ENCODE peak calls at places on chromosomes 2 and 18, in nine cellular contexts. I is psoas muscle; C is GM23248; G is pancreas; A is effector memory CD4-positive, alpha-beta T cell; K is IMR-90; R is lower lobe of right lung; V is adipocyte; N is colonic mucosa. D is an unnamed sample. For H3K4me1 and H3K36me3, the result is how much of the 10 kb centered on the place peaks cover.

GRCh38 chr2:237154894-237155851 is 69.5 kb downstream of the COPS8 start:
- DNase-seq in I (no peak), C (no peak), G (no peak), A (no peak), K (no peak), R (no peak), V (no peak), N (no peak), D (no peak)

GRCh38 chr18:43303376-43303775 is 26.1 kb upstream of the SYT4 start:
- DNase-seq in I (no peak), C (no peak), G (no peak), A (no peak), K (no peak), R (no peak), V (no peak), N (no peak), D (no peak)

GRCh38 chr18:37537868-37538525 is 27.6 kb downstream of the CELF4 start:
- DNase-seq in I (peak), C (peak), G (peak), A (no peak), K (peak), R (peak), V (peak), N (peak), D (peak)

GRCh38 chr2:100395532-100396350 is 21.7 kb downstream of the CHST10 start:
- DNase-seq in I (no peak), C (no peak), G (no peak), A (no peak), K (no peak), R (no peak), V (no peak), N (no peak), D (no peak)

GRCh38 chr2:2798337-2798736 is 467.3 kb upstream of the MYT1L start:
- DNase-seq in I (no peak), C (no peak), G (no peak), A (no peak), K (no peak), R (no peak), V (no peak), N (no peak), D (no peak)

GRCh38 chr2:61882850-61883249 is 5.6 kb downstream of the CCT4 start:
- DNase-seq in I (no peak), C (no peak), G (no peak), A (no peak), K (no peak), R (no peak), V (no peak), N (no peak), D (no peak)

GRCh38 chr2:18435425-18436037 is 124.9 kb downstream of the RDH14 start:
- DNase-seq in I (no peak), C (peak), G (no peak), A (no peak), K (peak), R (no peak), V (peak), N (peak), D (peak)

GRCh38 chr18:40583671-40584070 is 1371.4 kb upstream of the PIK3C3 start:
- DNase-seq in I (no peak), C (no peak), G (peak), A (no peak), K (no peak), R (peak), V (no peak), N (no peak), D (no peak)

GRCh38 chr2:211129798-211130197 is 573.4 kb downstream of the CPS1 start:
- DNase-seq in I (no peak), C (no peak), G (no peak), A (no peak), K (no peak), R (no peak), V (no peak), N (no peak), D (no peak)

GRCh38 chr2:154143105-154143504 is 271.4 kb downstream of the GALNT13 start:
- DNase-seq in I (no peak), C (peak), G (no peak), A (no peak), K (no peak), R (no peak), V (no peak), N (no peak), D (no peak)

GRCh38 chr18:78082776-78083175 is 833.1 kb downstream of the GALR1 start:
- DNase-seq in I (no peak), C (no peak), G (no peak), A (no peak), K (no peak), R (no peak), V (no peak), N (no peak), D (no peak)

GRCh38 chr18:50034029-50034428 is 160.9 kb downstream of the MYO5B start:
- DNase-seq in I (no peak), C (no peak), G (no peak), A (no peak), K (no peak), R (no peak), V (no peak), N (no peak), D (no peak)

GRCh38 chr2:68556384-68556783 is 87.0 kb upstream of the PROKR1 start:
- DNase-seq in I (no peak), C (no peak), G (no peak), A (no peak), K (peak), R (no peak), V (no peak), N (no peak), D (no peak)

GRCh38 chr2:237995036-237995435 is 28.2 kb downstream of the UBE2F start:
- DNase-seq in I (no peak), C (no peak), G (no peak), A (no peak), K (no peak), R (no peak), V (no peak), N (no peak), D (no peak)

GRCh38 chr18:29028560-29028959 is 851.6 kb upstream of the CDH2 start:
- DNase-seq in I (no peak), C (no peak), G (no peak), A (no peak), K (peak), R (no peak), V (no peak), N (no peak), D (no peak)

GRCh38 chr2:233139875-233140585 is 79.9 kb downstream of the INPP5D start:
- DNase-seq in I (no peak), C (no peak), G (no peak), A (no peak), K (no peak), R (no peak), V (no peak), N (no peak), D (no peak)
- H3K4me3 ChIP-seq in I (no peak), C (no peak), G (no peak), A (no peak), K (no peak), R (no peak), V (no peak), N (no peak), D (no peak)

GRCh38 chr2:46856336-46856735 is 59.3 kb downstream of the MCFD2 start:
- DNase-seq in I (no peak), C (no peak), G (no peak), A (no peak), K (no peak), R (no peak), V (no peak), N (no peak), D (no peak)

GRCh38 chr2:46852124-46852523 is 63.5 kb downstream of the MCFD2 start:
- DNase-seq in I (no peak), C (no peak), G (no peak), A (no peak), K (no peak), R (no peak), V (no peak), N (no peak), D (no peak)

GRCh38 chr2:46855805-46856204 is 59.8 kb downstream of the MCFD2 start:
- DNase-seq in I (no peak), C (peak), G (no peak), A (no peak), K (no peak), R (no peak), V (no peak), N (no peak), D (no peak)

GRCh38 chr2:46852598-46852997 is 63.0 kb downstream of the MCFD2 start:
- DNase-seq in I (no peak), C (peak), G (no peak), A (no peak), K (no peak), R (no peak), V (no peak), N (no peak), D (no peak)

DNA sequence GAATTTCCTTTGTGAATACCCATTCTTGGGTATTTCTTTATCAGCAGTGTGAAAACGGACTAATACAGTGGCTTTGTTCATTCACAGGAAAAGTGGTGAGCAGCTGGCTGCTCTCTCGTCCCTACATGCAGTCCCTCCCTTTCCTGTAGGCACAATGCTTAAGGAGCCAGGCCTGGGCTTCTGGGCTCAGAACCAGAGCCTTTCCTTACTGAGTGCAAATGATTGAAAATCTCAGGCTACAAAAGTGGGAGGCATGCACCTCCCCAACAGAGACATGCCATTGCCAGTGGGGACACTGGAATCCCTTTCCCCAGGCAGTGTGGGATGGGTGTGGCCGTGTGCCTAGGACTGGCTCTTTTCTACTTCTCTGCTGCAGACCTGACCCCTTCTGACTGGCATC is 61.3 kb downstream of the MCFD2 start:
- DNase-seq in I (no peak), C (no peak), G (no peak), A (no peak), K (no peak), R (no peak), V (no peak), N (no peak), D (no peak)
- H3K4me1 ChIP-seq in I (under half), C (half or more), G (under half), A (under half), K (half or more), R (under half), V (half or more), N (under half), D (under half)

DNA sequence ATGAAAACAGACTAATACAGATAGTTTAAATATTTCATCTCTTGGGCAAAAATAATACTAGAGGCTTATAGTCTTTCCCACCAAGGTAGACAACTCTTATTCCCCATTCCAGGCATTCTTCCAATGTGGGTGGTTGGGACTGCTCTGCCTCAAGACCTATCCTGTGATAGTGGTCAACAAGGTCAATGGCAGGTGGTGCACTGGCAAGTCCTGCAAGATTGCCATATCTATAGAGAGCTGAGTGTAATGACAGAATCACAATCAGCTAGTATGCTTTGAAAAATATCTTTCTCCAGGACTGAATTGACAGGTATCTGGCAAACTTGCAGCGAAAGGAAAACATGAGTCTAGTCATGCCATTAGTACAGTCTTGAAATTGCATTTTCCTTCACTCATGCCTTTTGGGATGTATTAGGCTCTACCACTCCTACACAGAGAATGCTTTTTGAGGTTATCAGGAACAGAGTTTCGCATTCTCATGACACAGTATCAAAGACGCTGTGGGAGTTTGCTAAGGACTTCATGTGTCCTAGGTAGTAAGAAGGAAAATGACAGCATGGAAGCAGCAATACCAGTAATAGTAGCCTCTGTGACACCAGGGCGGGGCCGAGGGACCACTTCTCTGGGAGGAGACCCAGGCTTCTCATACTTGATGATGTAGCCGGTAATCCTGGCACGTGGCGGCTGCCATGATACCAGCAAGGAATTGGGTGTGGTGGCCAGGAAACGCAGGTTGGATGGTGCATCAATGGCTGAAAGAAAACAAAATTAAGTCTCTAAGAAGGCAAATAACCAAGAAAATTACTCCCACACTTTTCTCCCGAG is 61.0 kb downstream of the FN1 start:
- DNase-seq in I (no peak), C (no peak), G (no peak), A (no peak), K (no peak), R (no peak), V (no peak), N (no peak), D (no peak)
- H3K36me3 ChIP-seq in I (under half), C (half or more), G (under half), A (under half), K (half or more), R (half or more), V (half or more), N (under half), D (under half)

DNA sequence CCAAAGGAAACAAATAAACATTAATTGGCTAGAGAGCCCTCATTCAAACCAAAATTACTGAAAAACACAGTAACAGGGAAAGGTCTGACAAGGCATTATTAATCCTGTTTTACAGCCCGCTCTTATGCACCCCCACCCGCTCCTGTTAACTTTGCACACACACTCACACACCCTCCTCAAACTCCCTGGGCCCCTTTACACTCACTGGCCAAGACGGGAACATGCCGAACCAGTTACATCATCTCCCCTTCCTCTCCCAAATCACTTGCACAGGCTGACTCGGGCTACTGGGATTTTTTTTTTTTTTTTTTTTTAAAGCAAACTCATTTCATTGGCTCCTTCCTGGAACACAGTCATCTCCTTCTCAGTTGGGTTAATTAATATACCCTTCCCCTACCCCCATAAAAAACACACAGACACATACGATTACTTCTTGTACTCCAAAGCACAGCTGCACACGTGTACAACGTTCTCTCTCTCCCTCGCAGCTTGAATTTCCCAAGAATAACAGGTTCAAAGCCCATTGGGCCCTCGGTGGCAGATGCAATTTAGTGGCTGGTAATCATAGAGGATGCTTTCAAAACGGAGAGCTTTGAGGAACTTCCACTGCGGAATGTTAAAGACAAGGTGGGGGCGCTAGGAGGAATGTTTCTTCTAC is 31.8 kb downstream of the KLF7 start:
- DNase-seq in I (peak), C (peak), G (no peak), A (no peak), K (peak), R (peak), V (peak), N (peak), D (peak)
- H3K4me3 ChIP-seq in I (peak), C (peak), G (no peak), A (no peak), K (no peak), R (no peak), V (peak), N (no peak), D (no peak)

D was measured in testis.